ENCODE peak calls at places on chromosome 10, in four cellular contexts. One of them, this sample, is unnamed.

GRCh38 chr10:92957223-92958010 is 103.2 kb upstream of the CYP26C1 start:
- DNase-seq in brain microvascular endothelial cell: no peak
- DNase-seq in NCI-H446: no peak
- DNase-seq in heart right ventricle: no peak
- DNase-seq in this sample: no peak

GRCh38 chr10:37975407-37975991 is 948 bp downstream of the ZNF25 start:
- DNase-seq in brain microvascular endothelial cell: no peak
- DNase-seq in NCI-H446: no peak
- DNase-seq in heart right ventricle: no peak
- DNase-seq in this sample: no peak

GRCh38 chr10:93478873-93479272 is 3.3 kb downstream of the MYOF start:
- DNase-seq in NCI-H446: no peak
- DNase-seq in brain microvascular endothelial cell: no peak
- DNase-seq in heart right ventricle: no peak
- DNase-seq in this sample: no peak

GRCh38 chr10:93915603-93916002 is 21.8 kb downstream of the SLC35G1 start:
- DNase-seq in brain microvascular endothelial cell: no peak
- DNase-seq in NCI-H446: no peak
- DNase-seq in heart right ventricle: no peak
- DNase-seq in this sample: no peak

GRCh38 chr10:69345402-69345801 is 67.1 kb downstream of the HK1 start:
- DNase-seq in NCI-H446: no peak
- DNase-seq in brain microvascular endothelial cell: no peak
- DNase-seq in heart right ventricle: peak; percentile 18
- DNase-seq in this sample: no peak

GRCh38 chr10:8873310-8873709 is 818.8 kb downstream of the GATA3 start:
- DNase-seq in heart right ventricle: no peak
- DNase-seq in brain microvascular endothelial cell: no peak
- DNase-seq in NCI-H446: no peak
- DNase-seq in this sample: no peak

GRCh38 chr10:133335238-133336122 is 1.2 kb downstream of the CALY start:
- DNase-seq in heart right ventricle: no peak
- DNase-seq in NCI-H446: no peak
- DNase-seq in brain microvascular endothelial cell: peak; percentile 50
- DNase-seq in this sample: no peak

GRCh38 chr10:79155301-79156081 is 86.7 kb downstream of the ZMIZ1 start:
- DNase-seq in brain microvascular endothelial cell: no peak
- DNase-seq in heart right ventricle: peak; percentile 57
- DNase-seq in NCI-H446: no peak
- DNase-seq in this sample: no peak

GRCh38 chr10:132162021-132162531 is 24.7 kb upstream of the DPYSL4 start:
- DNase-seq in NCI-H446: no peak
- DNase-seq in heart right ventricle: no peak
- DNase-seq in brain microvascular endothelial cell: no peak
- DNase-seq in this sample: no peak

GRCh38 chr10:29858352-29859267 is 200.8 kb downstream of the JCAD start:
- DNase-seq in brain microvascular endothelial cell: peak; percentile 52
- DNase-seq in heart right ventricle: peak; percentile 67
- DNase-seq in NCI-H446: no peak
- DNase-seq in this sample: no peak

GRCh38 chr10:127338391-127339108 is 142.2 kb upstream of the INSYN2A start:
- DNase-seq in brain microvascular endothelial cell: no peak
- DNase-seq in NCI-H446: no peak
- DNase-seq in heart right ventricle: no peak
- DNase-seq in this sample: no peak

GRCh38 chr10:97726636-97727178 is 10.2 kb upstream of the ZFYVE27 start:
- DNase-seq in heart right ventricle: no peak
- DNase-seq in brain microvascular endothelial cell: peak; percentile 55
- DNase-seq in NCI-H446: no peak
- DNase-seq in this sample: no peak

GRCh38 chr10:60140681-60141632 is 234.6 kb upstream of the CCDC6 start:
- DNase-seq in NCI-H446: no peak
- DNase-seq in brain microvascular endothelial cell: no peak
- DNase-seq in heart right ventricle: peak; percentile 11
- DNase-seq in this sample: no peak

GRCh38 chr10:123204127-123204461 is 49.9 kb downstream of the BUB3 start:
- DNase-seq in NCI-H446: no peak
- DNase-seq in heart right ventricle: no peak
- DNase-seq in brain microvascular endothelial cell: no peak
- DNase-seq in this sample: no peak

GRCh38 chr10:71404510-71405295 is 8.0 kb downstream of the CDH23 start:
- DNase-seq in heart right ventricle: no peak
- DNase-seq in brain microvascular endothelial cell: no peak
- DNase-seq in NCI-H446: no peak
- DNase-seq in this sample: no peak

GRCh38 chr10:49605939-49606509 is 4.1 kb upstream of the SLC18A3 start:
- DNase-seq in NCI-H446: no peak
- DNase-seq in brain microvascular endothelial cell: no peak
- DNase-seq in heart right ventricle: no peak
- DNase-seq in this sample: no peak

GRCh38 chr10:43371418-43371817 is at the start of gene FXYD4:
- DNase-seq in brain microvascular endothelial cell: no peak
- DNase-seq in NCI-H446: no peak
- DNase-seq in heart right ventricle: no peak
- DNase-seq in this sample: no peak

GRCh38 chr10:88152720-88153119 is 289.3 kb downstream of the PTEN start:
- DNase-seq in brain microvascular endothelial cell: peak; percentile 90
- DNase-seq in NCI-H446: no peak
- DNase-seq in heart right ventricle: no peak
- DNase-seq in this sample: no peak

GRCh38 chr10:123496996-123497660 is 169.0 kb upstream of the GPR26 start:
- DNase-seq in heart right ventricle: no peak
- DNase-seq in NCI-H446: no peak
- DNase-seq in brain microvascular endothelial cell: no peak
- DNase-seq in this sample: no peak

GRCh38 chr10:125159486-125159931 is 854 bp downstream of the CTBP2 start:
- DNase-seq in NCI-H446: no peak
- DNase-seq in brain microvascular endothelial cell: no peak
- DNase-seq in heart right ventricle: peak; percentile 52
- DNase-seq in this sample: no peak

GRCh38 chr10:97169911-97170693 is 15.7 kb downstream of the SLIT1 start:
- DNase-seq in heart right ventricle: peak; percentile 68
- DNase-seq in brain microvascular endothelial cell: no peak
- DNase-seq in NCI-H446: no peak
- DNase-seq in this sample: no peak

GRCh38 chr10:22317121-22317370 is 858 bp downstream of the COMMD3 start:
- DNase-seq in heart right ventricle: no peak
- DNase-seq in brain microvascular endothelial cell: no peak
- DNase-seq in NCI-H446: no peak
- DNase-seq in this sample: no peak

GRCh38 chr10:132005147-132005546 is 23.4 kb upstream of the BNIP3 start:
- DNase-seq in brain microvascular endothelial cell: no peak
- DNase-seq in heart right ventricle: no peak
- DNase-seq in NCI-H446: no peak
- DNase-seq in this sample: no peak